ENCODE peak calls at places on chromosomes 11 and 22, in eight cellular contexts. One of them, this sample, is unnamed.

GRCh38 chr11:35418847-35419712 is at the start of gene SLC1A2:
- DNase-seq in IMR-90: peak; percentile 19
- DNase-seq in lower leg skin: no peak
- DNase-seq in transverse colon: no peak
- DNase-seq in tibial nerve: no peak
- DNase-seq in body of pancreas: no peak
- DNase-seq in right lobe of liver: no peak
- DNase-seq in vagina: no peak
- DNase-seq in this sample: no peak

GRCh38 chr11:105035262-105035620 is 297 bp upstream of the CASP1 start:
- DNase-seq in IMR-90: no peak
- DNase-seq in lower leg skin: no peak
- DNase-seq in transverse colon: no peak
- DNase-seq in tibial nerve: no peak
- DNase-seq in body of pancreas: no peak
- DNase-seq in right lobe of liver: no peak
- DNase-seq in vagina: no peak
- DNase-seq in this sample: no peak

GRCh38 chr11:10108901-10109665 is 184.9 kb downstream of the SBF2 start:
- DNase-seq in IMR-90: peak; percentile 40
- DNase-seq in lower leg skin: no peak
- DNase-seq in transverse colon: no peak
- DNase-seq in tibial nerve: no peak
- DNase-seq in body of pancreas: no peak
- DNase-seq in right lobe of liver: no peak
- DNase-seq in vagina: no peak
- DNase-seq in this sample: no peak

GRCh38 chr11:65487467-65488272 is 11.2 kb upstream of the MALAT1 start:
- DNase-seq in IMR-90: peak; percentile 100
- DNase-seq in lower leg skin: peak; percentile 100
- DNase-seq in transverse colon: peak; percentile 95
- DNase-seq in tibial nerve: peak; percentile 99
- DNase-seq in body of pancreas: peak; percentile 96
- DNase-seq in right lobe of liver: peak; percentile 95
- DNase-seq in vagina: peak; percentile 100
- DNase-seq in this sample: peak; percentile 72

GRCh38 chr11:2137202-2138071 is 1.8 kb downstream of the IGF2 start:
- DNase-seq in IMR-90: peak; percentile 48
- DNase-seq in lower leg skin: no peak
- DNase-seq in transverse colon: peak; percentile 34
- DNase-seq in tibial nerve: peak; percentile 37
- DNase-seq in body of pancreas: no peak
- DNase-seq in right lobe of liver: peak; percentile 59
- DNase-seq in vagina: no peak
- DNase-seq in this sample: no peak

GRCh38 chr11:128576555-128576954 is 10.8 kb downstream of the ETS1 start:
- DNase-seq in IMR-90: no peak
- DNase-seq in lower leg skin: no peak
- DNase-seq in transverse colon: no peak
- DNase-seq in tibial nerve: no peak
- DNase-seq in body of pancreas: no peak
- DNase-seq in right lobe of liver: no peak
- DNase-seq in vagina: no peak
- DNase-seq in this sample: no peak

GRCh38 chr11:79485694-79486093 is 44.9 kb upstream of the TENM4 start:
- DNase-seq in IMR-90: no peak
- DNase-seq in lower leg skin: no peak
- DNase-seq in transverse colon: no peak
- DNase-seq in tibial nerve: no peak
- DNase-seq in body of pancreas: no peak
- DNase-seq in right lobe of liver: no peak
- DNase-seq in vagina: no peak
- DNase-seq in this sample: no peak

GRCh38 chr11:1848640-1849265 is 4.1 kb upstream of the LSP1 start:
- DNase-seq in IMR-90: no peak
- DNase-seq in lower leg skin: no peak
- DNase-seq in transverse colon: no peak
- DNase-seq in tibial nerve: no peak
- DNase-seq in body of pancreas: no peak
- DNase-seq in right lobe of liver: no peak
- DNase-seq in vagina: no peak
- DNase-seq in this sample: no peak

GRCh38 chr11:47998733-47999359 is 18.5 kb downstream of the PTPRJ start:
- DNase-seq in IMR-90: no peak
- DNase-seq in lower leg skin: no peak
- DNase-seq in transverse colon: peak; percentile 56
- DNase-seq in tibial nerve: no peak
- DNase-seq in body of pancreas: no peak
- DNase-seq in right lobe of liver: peak; percentile 51
- DNase-seq in vagina: no peak
- DNase-seq in this sample: no peak

GRCh38 chr11:57069942-57070341 is 81.2 kb downstream of the OR5AK2 start:
- DNase-seq in IMR-90: no peak
- DNase-seq in lower leg skin: no peak
- DNase-seq in transverse colon: no peak
- DNase-seq in tibial nerve: no peak
- DNase-seq in body of pancreas: no peak
- DNase-seq in right lobe of liver: no peak
- DNase-seq in vagina: no peak
- DNase-seq in this sample: no peak

GRCh38 chr11:71927813-71928738 is at the start of gene XNDC1N:
- DNase-seq in IMR-90: peak; percentile 90
- DNase-seq in lower leg skin: peak; percentile 89
- DNase-seq in transverse colon: peak; percentile 40
- DNase-seq in tibial nerve: no peak
- DNase-seq in body of pancreas: peak; percentile 48
- DNase-seq in right lobe of liver: peak; percentile 43
- DNase-seq in vagina: peak; percentile 88
- DNase-seq in this sample: no peak

GRCh38 chr22:40808018-40808841 is 10.9 kb downstream of the SLC25A17 start:
- DNase-seq in IMR-90: peak; percentile 16
- DNase-seq in lower leg skin: no peak
- DNase-seq in transverse colon: no peak
- DNase-seq in tibial nerve: no peak
- DNase-seq in body of pancreas: no peak
- DNase-seq in right lobe of liver: no peak
- DNase-seq in vagina: no peak
- DNase-seq in this sample: no peak

GRCh38 chr11:117361432-117361831 is 33.8 kb downstream of the CEP164 start:
- DNase-seq in IMR-90: no peak
- DNase-seq in lower leg skin: no peak
- DNase-seq in transverse colon: no peak
- DNase-seq in tibial nerve: no peak
- DNase-seq in body of pancreas: no peak
- DNase-seq in right lobe of liver: no peak
- DNase-seq in vagina: no peak
- DNase-seq in this sample: no peak

GRCh38 chr11:117354550-117354949 is 26.9 kb downstream of the CEP164 start:
- DNase-seq in IMR-90: no peak
- DNase-seq in lower leg skin: no peak
- DNase-seq in transverse colon: no peak
- DNase-seq in tibial nerve: no peak
- DNase-seq in body of pancreas: no peak
- DNase-seq in right lobe of liver: no peak
- DNase-seq in vagina: no peak
- DNase-seq in this sample: no peak

GRCh38 chr11:117356126-117356761 is 28.6 kb downstream of the CEP164 start:
- DNase-seq in IMR-90: no peak
- DNase-seq in lower leg skin: no peak
- DNase-seq in transverse colon: no peak
- DNase-seq in tibial nerve: no peak
- DNase-seq in body of pancreas: no peak
- DNase-seq in right lobe of liver: no peak
- DNase-seq in vagina: no peak
- DNase-seq in this sample: no peak
- TF ChIP-seq POLR2A in IMR-90: no peak
- TF ChIP-seq POLR2A in lower leg skin: no peak
- TF ChIP-seq POLR2A in transverse colon: no peak
- TF ChIP-seq POLR2A in tibial nerve: no peak
- TF ChIP-seq POLR2A in body of pancreas: no peak
- TF ChIP-seq POLR2A in right lobe of liver: no peak
- TF ChIP-seq POLR2A in vagina: no peak
- TF ChIP-seq POLR2A in this sample: no peak

GRCh38 chr22:39519681-39520053 is 695 bp upstream of the ATF4 start:
- DNase-seq in IMR-90: no peak
- DNase-seq in lower leg skin: peak; percentile 93
- DNase-seq in transverse colon: peak; percentile 69
- DNase-seq in tibial nerve: peak; percentile 52
- DNase-seq in body of pancreas: peak; percentile 67
- DNase-seq in right lobe of liver: peak; percentile 77
- DNase-seq in vagina: no peak
- DNase-seq in this sample: no peak
- TF ChIP-seq POLR2A in IMR-90: no peak
- TF ChIP-seq POLR2A in lower leg skin: no peak
- TF ChIP-seq POLR2A in transverse colon: no peak
- TF ChIP-seq POLR2A in tibial nerve: peak; percentile 65
- TF ChIP-seq POLR2A in body of pancreas: no peak
- TF ChIP-seq POLR2A in right lobe of liver: no peak
- TF ChIP-seq POLR2A in vagina: no peak
- TF ChIP-seq POLR2A in this sample: no peak

DNA sequence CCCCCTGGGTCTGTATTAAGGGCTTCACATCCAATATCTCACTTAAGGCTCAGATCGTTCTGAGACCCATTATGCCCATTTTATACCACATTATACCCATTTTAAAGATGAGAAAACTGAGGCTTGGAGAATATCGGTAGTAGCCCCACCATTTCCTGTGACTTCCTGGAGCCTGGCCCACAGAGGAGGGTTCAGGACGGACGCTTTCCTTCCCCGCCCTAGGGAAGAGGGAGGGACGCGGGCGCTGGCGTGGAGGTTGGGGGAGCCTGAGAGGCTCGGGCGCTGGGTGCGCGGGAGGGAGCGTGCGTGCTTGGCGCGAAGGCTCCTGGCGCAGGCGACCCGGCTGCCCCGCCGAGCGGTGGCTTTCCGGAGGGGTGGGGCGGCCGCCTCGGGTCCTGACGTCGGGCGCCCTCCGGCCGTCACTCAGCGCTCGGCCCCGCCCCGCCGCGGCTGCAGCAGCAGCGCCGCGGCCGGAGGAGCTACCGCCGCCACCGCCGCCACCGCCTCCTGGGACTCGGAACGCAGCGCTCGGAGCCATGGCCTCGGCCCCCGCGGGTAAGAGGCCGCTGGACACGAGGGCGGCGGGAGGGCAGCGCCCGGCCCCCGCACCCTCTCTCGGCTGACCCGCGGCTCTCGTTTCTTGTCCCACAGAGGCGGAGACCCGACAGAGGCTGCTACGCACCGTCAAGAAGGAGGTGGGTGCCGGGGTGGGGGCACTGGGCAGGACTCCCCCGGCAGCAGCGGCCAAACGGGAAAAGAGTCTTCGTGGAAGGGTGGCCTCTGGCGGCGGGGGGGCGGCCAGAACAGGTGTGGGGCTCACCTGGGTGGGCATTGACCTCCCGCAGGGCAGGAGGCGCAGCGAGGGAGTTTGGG is at the start of gene SGSM1:
- DNase-seq in IMR-90: peak; percentile 27
- DNase-seq in lower leg skin: peak; percentile 93
- DNase-seq in transverse colon: peak; percentile 86
- DNase-seq in tibial nerve: peak; percentile 44
- DNase-seq in body of pancreas: peak; percentile 86
- DNase-seq in right lobe of liver: peak; percentile 88
- DNase-seq in vagina: no peak
- DNase-seq in this sample: no peak
- TF ChIP-seq POLR2A in IMR-90: no peak
- TF ChIP-seq POLR2A in lower leg skin: no peak
- TF ChIP-seq POLR2A in transverse colon: peak; percentile 30
- TF ChIP-seq POLR2A in tibial nerve: no peak
- TF ChIP-seq POLR2A in body of pancreas: peak; percentile 59
- TF ChIP-seq POLR2A in right lobe of liver: no peak
- TF ChIP-seq POLR2A in vagina: no peak
- TF ChIP-seq POLR2A in this sample: peak; percentile 31

DNA sequence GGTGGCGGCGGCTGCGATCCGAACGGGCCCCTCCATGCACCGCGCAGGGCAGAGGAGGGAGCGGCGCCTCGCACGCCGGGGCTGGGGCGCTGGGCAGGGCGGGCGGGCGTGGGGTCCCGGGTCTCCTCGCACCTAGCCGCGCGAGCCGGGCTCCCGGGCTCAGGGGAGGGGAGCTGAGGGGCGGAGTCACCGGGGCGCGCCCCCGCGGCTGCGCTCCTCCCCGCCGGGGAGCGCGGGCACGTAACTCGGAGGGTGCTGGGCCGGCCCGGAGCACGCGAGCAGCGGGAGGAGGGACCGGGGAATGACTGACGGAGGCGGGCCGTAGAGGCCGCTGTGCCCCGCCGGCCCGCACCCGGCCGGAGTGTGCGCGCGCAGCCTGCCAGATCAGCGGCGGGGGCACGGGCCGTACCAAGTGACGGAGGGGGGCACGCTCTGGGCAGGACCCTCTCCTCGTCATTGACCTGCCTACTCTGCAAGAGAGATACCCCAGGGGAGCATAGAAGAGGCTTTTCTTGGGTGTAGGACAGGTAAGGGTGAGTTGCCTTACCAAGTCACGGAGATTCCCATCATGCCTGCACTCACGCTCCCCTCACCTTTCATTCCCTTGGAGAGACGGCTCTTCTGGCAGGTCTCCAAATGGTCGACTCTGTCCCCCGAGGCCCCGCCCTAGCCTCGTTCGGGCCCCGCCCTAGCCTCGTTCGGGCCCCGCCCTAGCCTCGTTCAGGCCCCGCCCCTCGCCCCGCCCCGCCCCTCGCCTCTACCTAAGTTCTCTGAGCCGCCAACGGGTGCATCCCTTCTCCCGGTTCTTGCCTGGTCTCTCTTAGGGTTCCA is at the start of gene CDON:
- DNase-seq in IMR-90: peak; percentile 87
- DNase-seq in lower leg skin: peak; percentile 97
- DNase-seq in transverse colon: peak; percentile 93
- DNase-seq in tibial nerve: peak; percentile 84
- DNase-seq in body of pancreas: peak; percentile 96
- DNase-seq in right lobe of liver: peak; percentile 94
- DNase-seq in vagina: peak; percentile 91
- DNase-seq in this sample: peak; percentile 31
- TF ChIP-seq POLR2A in IMR-90: no peak
- TF ChIP-seq POLR2A in lower leg skin: no peak
- TF ChIP-seq POLR2A in transverse colon: peak; percentile 15
- TF ChIP-seq POLR2A in tibial nerve: peak; percentile 9
- TF ChIP-seq POLR2A in body of pancreas: peak; percentile 34
- TF ChIP-seq POLR2A in right lobe of liver: peak; percentile 50
- TF ChIP-seq POLR2A in vagina: no peak
- TF ChIP-seq POLR2A in this sample: no peak

This sample was measured in esophagus squamous epithelium.